ENCODE peak calls at places on chromosomes 16 and 17, in six cellular contexts. R, Y, M, S, E and V are unnamed samples.

GRCh38 chr16:58381661-58382060 is 10.6 kb upstream of the GINS3 start:
- DNase-seq in E (no peak), M (no peak), S (no peak), R (no peak), Y (no peak), V (no peak)

GRCh38 chr17:67461876-67462275 is 84.8 kb downstream of the PITPNC1 start:
- DNase-seq in M (no peak), E (no peak), S (no peak), R (no peak), Y (no peak), V (no peak)

GRCh38 chr16:75108792-75109731 is 7.5 kb downstream of the LDHD start:
- DNase-seq in S (peak), Y (peak), M (peak), E (peak), R (no peak), V (peak)

GRCh38 chr17:66492500-66493123 is 190.2 kb downstream of the PRKCA start:
- DNase-seq in E (no peak), S (no peak), Y (no peak), M (no peak), R (no peak), V (no peak)

GRCh38 chr16:85252461-85252860 is 140.2 kb upstream of the CIBAR2 start:
- DNase-seq in E (no peak), M (no peak), R (no peak), S (no peak), Y (no peak), V (no peak)

GRCh38 chr16:75572859-75573542 is 6.8 kb downstream of the GABARAPL2 start:
- DNase-seq in E (no peak), M (no peak), R (no peak), S (no peak), Y (no peak), V (no peak)

GRCh38 chr17:57352658-57353057 is 96.3 kb downstream of the MSI2 start:
- DNase-seq in S (no peak), M (no peak), E (no peak), R (no peak), Y (no peak), V (no peak)

GRCh38 chr16:25256821-25257503 is 683 bp downstream of the ZKSCAN2 start:
- DNase-seq in R (no peak), S (no peak), Y (peak), E (no peak), M (no peak), V (peak)